ENCODE peak calls at places on chromosomes 16 and 17, in ten cellular contexts. C is PC-9; B is CD4-positive, CD25-positive, alpha-beta regulatory T cell; Q is GM23248; F is tibial nerve; J is brain microvascular endothelial cell; M is left ventricle myocardium inferior; R is DND-41; N is pancreas; H is CD8-positive, alpha-beta T cell. W is an unnamed sample.

GRCh38 chr17:7883781-7884386 is 4.7 kb upstream of the CHD3 start:
- DNase-seq in C (no peak), B (peak; percentile 46), Q (peak; percentile 54), F (no peak), J (no peak), M (no peak), R (peak; percentile 18), N (no peak), H (no peak), W (no peak)

GRCh38 chr17:76631821-76632565 is 11.6 kb downstream of the ST6GALNAC1 start:
- DNase-seq in C (peak; percentile 52), B (peak; percentile 35), Q (peak; percentile 46), F (no peak), J (no peak), M (no peak), R (no peak), N (no peak), H (no peak), W (no peak)

GRCh38 chr17:81043725-81044427 is 8.9 kb downstream of the BAIAP2 start:
- DNase-seq in C (peak; percentile 97), B (no peak), Q (no peak), F (no peak), J (peak; percentile 25), M (no peak), R (no peak), N (no peak), H (no peak), W (peak; percentile 34)

GRCh38 chr17:17868637-17869522 is 32.1 kb upstream of the SREBF1 start:
- DNase-seq in C (no peak), B (no peak), Q (no peak), F (no peak), J (peak; percentile 9), M (no peak), R (peak; percentile 50), N (no peak), H (no peak), W (no peak)

GRCh38 chr17:41315814-41316430 is 412 bp upstream of the KRTAP17-1 start:
- DNase-seq in C (no peak), B (no peak), Q (no peak), F (no peak), J (no peak), M (no peak), R (no peak), N (no peak), H (no peak), W (no peak)

GRCh38 chr17:40598928-40599627 is 33.8 kb upstream of the CCR7 start:
- DNase-seq in C (no peak), B (peak; percentile 82), Q (no peak), F (peak; percentile 59), J (peak; percentile 65), M (no peak), R (no peak), N (no peak), H (peak; percentile 48), W (no peak)

GRCh38 chr16:87678618-87679017 is 76.3 kb downstream of the JPH3 start:
- DNase-seq in C (peak; percentile 22), B (no peak), Q (no peak), F (no peak), J (peak; percentile 6), M (no peak), R (no peak), N (no peak), H (no peak), W (no peak)

GRCh38 chr16:3046506-3047386 is at the start of gene MMP25:
- DNase-seq in C (no peak), B (no peak), Q (peak; percentile 17), F (no peak), J (no peak), M (no peak), R (no peak), N (no peak), H (no peak), W (no peak)

DNA sequence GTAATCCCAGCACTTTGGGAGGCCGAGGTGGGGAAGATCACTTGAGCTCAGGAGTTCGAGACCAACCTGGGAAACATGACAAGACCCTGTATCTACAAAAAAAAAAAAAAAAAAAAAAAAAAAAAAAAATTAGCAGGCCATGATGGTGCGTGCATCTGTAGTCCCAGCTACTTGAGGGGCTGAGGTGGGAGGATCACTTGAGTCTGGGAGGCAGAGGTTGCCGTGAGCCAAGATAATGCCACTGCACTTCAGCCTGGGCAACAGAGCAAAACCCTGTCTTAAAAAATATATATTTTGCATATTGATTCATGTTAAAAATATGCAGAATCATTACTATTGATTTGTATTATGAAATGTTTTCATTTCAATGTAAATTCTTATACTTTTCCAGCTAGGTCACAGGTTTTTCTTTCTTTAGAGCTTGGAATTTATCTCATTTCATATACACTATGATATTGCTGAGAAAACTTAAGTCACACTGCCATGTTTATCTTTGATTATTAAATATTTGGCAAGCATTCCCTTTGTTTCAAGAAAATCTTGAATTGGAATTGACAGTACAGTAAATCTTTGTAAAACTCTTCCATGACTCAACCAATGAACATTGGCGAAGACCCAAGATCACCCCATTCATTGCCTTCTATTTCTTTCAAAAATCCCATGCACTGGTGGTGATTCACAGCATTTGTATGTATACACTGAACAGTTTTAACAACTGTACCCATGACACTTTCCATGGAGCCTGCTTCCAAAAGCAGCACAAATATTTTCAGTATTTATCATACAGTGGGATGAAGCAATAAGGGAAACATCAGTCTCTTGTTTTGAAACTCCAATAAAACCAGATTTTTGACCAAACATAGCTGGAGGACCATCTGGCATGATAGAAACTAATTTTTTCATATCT is 83.5 kb upstream of the TNRC6A start:
- DNase-seq in C (peak; percentile 81), B (no peak), Q (peak; percentile 98), F (peak; percentile 20), J (peak; percentile 99), M (no peak), R (no peak), N (peak; percentile 10), H (no peak), W (no peak)
- H3K27ac ChIP-seq in C (peak overlapping the region; percentile 93), B (no peak overlapping the region), Q (peak overlapping the region; percentile 82), F (peak overlapping the region; percentile 60), J (peak overlapping the region; percentile 85), M (peak overlapping the region; percentile 24), R (no peak overlapping the region), N (no peak overlapping the region), H (no peak overlapping the region), W (peak overlapping the region; percentile 43)

GRCh38 chr17:12575641-12576040 is 90.0 kb upstream of the MYOCD start:
- DNase-seq in C (no peak), B (no peak), Q (no peak), F (no peak), J (no peak), M (no peak), R (no peak), N (no peak), H (no peak), W (no peak)

GRCh38 chr17:12568358-12569251 is 97.1 kb upstream of the MYOCD start:
- DNase-seq in C (no peak), B (no peak), Q (no peak), F (no peak), J (no peak), M (no peak), R (no peak), N (no peak), H (no peak), W (no peak)

GRCh38 chr17:12579245-12579644 is 86.4 kb upstream of the MYOCD start:
- DNase-seq in C (no peak), B (no peak), Q (no peak), F (no peak), J (no peak), M (no peak), R (no peak), N (no peak), H (no peak), W (no peak)

GRCh38 chr17:12571606-12572005 is 94.1 kb upstream of the MYOCD start:
- DNase-seq in C (no peak), B (no peak), Q (no peak), F (no peak), J (no peak), M (no peak), R (no peak), N (no peak), H (no peak), W (no peak)

DNA sequence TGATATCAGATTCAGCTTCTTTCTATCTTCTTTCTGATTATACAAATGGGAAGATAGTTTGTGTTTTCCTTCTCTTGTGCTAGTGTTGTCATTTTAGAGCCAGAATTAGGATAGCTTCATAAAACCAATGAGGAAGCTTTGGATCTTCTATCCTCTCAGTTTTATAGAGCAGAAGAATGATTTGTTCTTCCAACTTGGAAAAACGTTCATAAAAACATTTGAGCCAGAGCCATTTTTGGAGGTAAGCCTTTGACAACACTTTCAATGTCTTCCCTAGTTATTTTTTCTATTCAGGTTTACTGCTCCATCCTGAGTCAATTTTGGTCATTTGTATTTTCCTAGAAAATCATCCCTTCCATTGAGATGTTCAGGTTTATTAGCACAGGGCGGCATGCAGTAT is 91.2 kb upstream of the MYOCD start:
- DNase-seq in C (no peak), B (no peak), Q (no peak), F (no peak), J (no peak), M (no peak), R (no peak), N (no peak), H (no peak), W (no peak)
- H3K27ac ChIP-seq in C (no peak overlapping the region), B (no peak overlapping the region), Q (no peak overlapping the region), F (no peak overlapping the region), J (no peak overlapping the region), M (no peak overlapping the region), R (no peak overlapping the region), N (no peak overlapping the region), H (no peak overlapping the region), W (no peak overlapping the region)

GRCh38 chr17:56909742-56910508 is 3.9 kb downstream of the TRIM25 start:
- DNase-seq in C (no peak), B (no peak), Q (peak; percentile 11), F (peak; percentile 55), J (no peak), M (no peak), R (no peak), N (no peak), H (no peak), W (peak; percentile 29)
- H3K27ac ChIP-seq in C (no peak overlapping the region), B (peak overlapping the region; percentile 41), Q (no peak overlapping the region), F (peak overlapping the region; percentile 92), J (no peak overlapping the region), M (peak overlapping the region; percentile 96), R (no peak overlapping the region), N (no peak overlapping the region), H (no peak overlapping the region), W (peak overlapping the region; percentile 91)

GRCh38 chr17:71024172-71024571 is 854.8 kb downstream of the KCNJ2 start:
- DNase-seq in C (no peak), B (no peak), Q (no peak), F (no peak), J (no peak), M (no peak), R (no peak), N (no peak), H (no peak), W (no peak)

GRCh38 chr17:71022758-71023157 is 853.4 kb downstream of the KCNJ2 start:
- DNase-seq in C (no peak), B (no peak), Q (no peak), F (no peak), J (no peak), M (no peak), R (no peak), N (no peak), H (no peak), W (no peak)

GRCh38 chr17:71023631-71024030 is 854.3 kb downstream of the KCNJ2 start:
- DNase-seq in C (no peak), B (no peak), Q (no peak), F (no peak), J (peak; percentile 3), M (no peak), R (no peak), N (no peak), H (no peak), W (no peak)

GRCh38 chr17:71029246-71029645 is 859.9 kb downstream of the KCNJ2 start:
- DNase-seq in C (no peak), B (no peak), Q (no peak), F (no peak), J (no peak), M (no peak), R (no peak), N (no peak), H (no peak), W (no peak)

GRCh38 chr17:71024969-71025368 is 855.6 kb downstream of the KCNJ2 start:
- DNase-seq in C (no peak), B (no peak), Q (no peak), F (no peak), J (no peak), M (no peak), R (no peak), N (no peak), H (no peak), W (no peak)
- H3K27ac ChIP-seq in C (no peak overlapping the region), B (no peak overlapping the region), Q (no peak overlapping the region), F (no peak overlapping the region), J (no peak overlapping the region), M (no peak overlapping the region), R (no peak overlapping the region), N (no peak overlapping the region), H (no peak overlapping the region), W (no peak overlapping the region)

W was measured in heart right ventricle.